ENCODE peak calls at places on chromosome 12, in eight cellular contexts. One of them, this sample, is unnamed.

GRCh38 chr12:12272869-12273268 is 6.0 kb upstream of the LRP6 start:
- DNase-seq in HCEC 1CT: no peak
- DNase-seq in central memory CD4-positive, alpha-beta T cell: no peak
- DNase-seq in stimulated activated CD4-positive, alpha-beta T cell treated with anti-CD3 and anti-CD28 coated beads, Interleukin-12 subunit alpha, Interleukin-12 subunit beta, amount 100 ng/mL, for 4 hours: no peak
- DNase-seq in posterior cingulate gyrus: no peak
- DNase-seq in NCI-H510A treated with DMSO at 0.1 percent for 48 hours: no peak
- DNase-seq in SW480: no peak
- DNase-seq in GM23248: peak
- DNase-seq in this sample: no peak

GRCh38 chr12:111248221-111248620 is 120.7 kb downstream of the PHETA1 start:
- DNase-seq in SW480: no peak
- DNase-seq in central memory CD4-positive, alpha-beta T cell: no peak
- DNase-seq in stimulated activated CD4-positive, alpha-beta T cell treated with anti-CD3 and anti-CD28 coated beads, Interleukin-12 subunit alpha, Interleukin-12 subunit beta, amount 100 ng/mL, for 4 hours: no peak
- DNase-seq in GM23248: no peak
- DNase-seq in HCEC 1CT: no peak
- DNase-seq in posterior cingulate gyrus: peak
- DNase-seq in NCI-H510A treated with DMSO at 0.1 percent for 48 hours: no peak
- DNase-seq in this sample: no peak

GRCh38 chr12:68235576-68235975 is 10.0 kb upstream of the IL26 start:
- DNase-seq in HCEC 1CT: no peak
- DNase-seq in SW480: no peak
- DNase-seq in GM23248: peak
- DNase-seq in posterior cingulate gyrus: no peak
- DNase-seq in NCI-H510A treated with DMSO at 0.1 percent for 48 hours: no peak
- DNase-seq in stimulated activated CD4-positive, alpha-beta T cell treated with anti-CD3 and anti-CD28 coated beads, Interleukin-12 subunit alpha, Interleukin-12 subunit beta, amount 100 ng/mL, for 4 hours: no peak
- DNase-seq in central memory CD4-positive, alpha-beta T cell: no peak
- DNase-seq in this sample: no peak

GRCh38 chr12:442235-442884 is 17.4 kb upstream of the B4GALNT3 start:
- DNase-seq in GM23248: peak
- DNase-seq in central memory CD4-positive, alpha-beta T cell: peak
- DNase-seq in SW480: peak
- DNase-seq in stimulated activated CD4-positive, alpha-beta T cell treated with anti-CD3 and anti-CD28 coated beads, Interleukin-12 subunit alpha, Interleukin-12 subunit beta, amount 100 ng/mL, for 4 hours: no peak
- DNase-seq in HCEC 1CT: peak
- DNase-seq in posterior cingulate gyrus: peak
- DNase-seq in NCI-H510A treated with DMSO at 0.1 percent for 48 hours: peak
- DNase-seq in this sample: peak

GRCh38 chr12:6967548-6968100 is 2.8 kb downstream of the PHB2 start:
- DNase-seq in central memory CD4-positive, alpha-beta T cell: no peak
- DNase-seq in HCEC 1CT: no peak
- DNase-seq in GM23248: no peak
- DNase-seq in posterior cingulate gyrus: no peak
- DNase-seq in NCI-H510A treated with DMSO at 0.1 percent for 48 hours: no peak
- DNase-seq in stimulated activated CD4-positive, alpha-beta T cell treated with anti-CD3 and anti-CD28 coated beads, Interleukin-12 subunit alpha, Interleukin-12 subunit beta, amount 100 ng/mL, for 4 hours: no peak
- DNase-seq in SW480: no peak
- DNase-seq in this sample: no peak

GRCh38 chr12:112148031-112148513 is 22.7 kb downstream of the TRAFD1 start:
- DNase-seq in HCEC 1CT: peak
- DNase-seq in SW480: no peak
- DNase-seq in central memory CD4-positive, alpha-beta T cell: no peak
- DNase-seq in posterior cingulate gyrus: no peak
- DNase-seq in GM23248: peak
- DNase-seq in stimulated activated CD4-positive, alpha-beta T cell treated with anti-CD3 and anti-CD28 coated beads, Interleukin-12 subunit alpha, Interleukin-12 subunit beta, amount 100 ng/mL, for 4 hours: no peak
- DNase-seq in NCI-H510A treated with DMSO at 0.1 percent for 48 hours: no peak
- DNase-seq in this sample: no peak

GRCh38 chr12:96810477-96810876 is 96.6 kb upstream of the NEDD1 start:
- DNase-seq in HCEC 1CT: peak
- DNase-seq in GM23248: peak
- DNase-seq in NCI-H510A treated with DMSO at 0.1 percent for 48 hours: no peak
- DNase-seq in stimulated activated CD4-positive, alpha-beta T cell treated with anti-CD3 and anti-CD28 coated beads, Interleukin-12 subunit alpha, Interleukin-12 subunit beta, amount 100 ng/mL, for 4 hours: no peak
- DNase-seq in posterior cingulate gyrus: no peak
- DNase-seq in SW480: no peak
- DNase-seq in central memory CD4-positive, alpha-beta T cell: no peak
- DNase-seq in this sample: no peak

GRCh38 chr12:67721216-67721615 is 72.7 kb downstream of the DYRK2 start:
- DNase-seq in posterior cingulate gyrus: no peak
- DNase-seq in stimulated activated CD4-positive, alpha-beta T cell treated with anti-CD3 and anti-CD28 coated beads, Interleukin-12 subunit alpha, Interleukin-12 subunit beta, amount 100 ng/mL, for 4 hours: no peak
- DNase-seq in GM23248: peak
- DNase-seq in NCI-H510A treated with DMSO at 0.1 percent for 48 hours: peak
- DNase-seq in HCEC 1CT: no peak
- DNase-seq in central memory CD4-positive, alpha-beta T cell: no peak
- DNase-seq in SW480: no peak
- DNase-seq in this sample: no peak

GRCh38 chr12:52063081-52063985 is 6.4 kb upstream of the ATG101 start:
- DNase-seq in stimulated activated CD4-positive, alpha-beta T cell treated with anti-CD3 and anti-CD28 coated beads, Interleukin-12 subunit alpha, Interleukin-12 subunit beta, amount 100 ng/mL, for 4 hours: no peak
- DNase-seq in GM23248: no peak
- DNase-seq in central memory CD4-positive, alpha-beta T cell: no peak
- DNase-seq in NCI-H510A treated with DMSO at 0.1 percent for 48 hours: no peak
- DNase-seq in posterior cingulate gyrus: no peak
- DNase-seq in HCEC 1CT: no peak
- DNase-seq in SW480: no peak
- DNase-seq in this sample: no peak

GRCh38 chr12:124489915-124490583 is 77.4 kb downstream of the NCOR2 start:
- DNase-seq in SW480: no peak
- DNase-seq in central memory CD4-positive, alpha-beta T cell: no peak
- DNase-seq in HCEC 1CT: no peak
- DNase-seq in NCI-H510A treated with DMSO at 0.1 percent for 48 hours: no peak
- DNase-seq in GM23248: no peak
- DNase-seq in stimulated activated CD4-positive, alpha-beta T cell treated with anti-CD3 and anti-CD28 coated beads, Interleukin-12 subunit alpha, Interleukin-12 subunit beta, amount 100 ng/mL, for 4 hours: no peak
- DNase-seq in posterior cingulate gyrus: no peak
- DNase-seq in this sample: no peak

GRCh38 chr12:50112456-50113218 is 601 bp downstream of the COX14 start:
- DNase-seq in central memory CD4-positive, alpha-beta T cell: no peak
- DNase-seq in GM23248: no peak
- DNase-seq in HCEC 1CT: peak
- DNase-seq in NCI-H510A treated with DMSO at 0.1 percent for 48 hours: peak
- DNase-seq in SW480: peak
- DNase-seq in posterior cingulate gyrus: no peak
- DNase-seq in stimulated activated CD4-positive, alpha-beta T cell treated with anti-CD3 and anti-CD28 coated beads, Interleukin-12 subunit alpha, Interleukin-12 subunit beta, amount 100 ng/mL, for 4 hours: no peak
- DNase-seq in this sample: no peak

GRCh38 chr12:120758798-120759590 is 33.4 kb downstream of the ACADS start:
- DNase-seq in stimulated activated CD4-positive, alpha-beta T cell treated with anti-CD3 and anti-CD28 coated beads, Interleukin-12 subunit alpha, Interleukin-12 subunit beta, amount 100 ng/mL, for 4 hours: no peak
- DNase-seq in NCI-H510A treated with DMSO at 0.1 percent for 48 hours: no peak
- DNase-seq in SW480: no peak
- DNase-seq in central memory CD4-positive, alpha-beta T cell: no peak
- DNase-seq in GM23248: no peak
- DNase-seq in posterior cingulate gyrus: no peak
- DNase-seq in HCEC 1CT: no peak
- DNase-seq in this sample: no peak

GRCh38 chr12:83121886-83122622 is 435.3 kb downstream of the TMTC2 start:
- DNase-seq in stimulated activated CD4-positive, alpha-beta T cell treated with anti-CD3 and anti-CD28 coated beads, Interleukin-12 subunit alpha, Interleukin-12 subunit beta, amount 100 ng/mL, for 4 hours: no peak
- DNase-seq in NCI-H510A treated with DMSO at 0.1 percent for 48 hours: no peak
- DNase-seq in central memory CD4-positive, alpha-beta T cell: no peak
- DNase-seq in SW480: no peak
- DNase-seq in HCEC 1CT: no peak
- DNase-seq in posterior cingulate gyrus: no peak
- DNase-seq in GM23248: peak
- DNase-seq in this sample: peak

GRCh38 chr12:67650127-67650495 is 1.6 kb downstream of the DYRK2 start:
- DNase-seq in NCI-H510A treated with DMSO at 0.1 percent for 48 hours: peak
- DNase-seq in GM23248: no peak
- DNase-seq in HCEC 1CT: no peak
- DNase-seq in central memory CD4-positive, alpha-beta T cell: no peak
- DNase-seq in stimulated activated CD4-positive, alpha-beta T cell treated with anti-CD3 and anti-CD28 coated beads, Interleukin-12 subunit alpha, Interleukin-12 subunit beta, amount 100 ng/mL, for 4 hours: no peak
- DNase-seq in SW480: peak
- DNase-seq in posterior cingulate gyrus: no peak
- DNase-seq in this sample: peak

GRCh38 chr12:66188584-66189475 is at the start of gene IRAK3:
- DNase-seq in NCI-H510A treated with DMSO at 0.1 percent for 48 hours: peak
- DNase-seq in HCEC 1CT: peak
- DNase-seq in central memory CD4-positive, alpha-beta T cell: peak
- DNase-seq in GM23248: peak
- DNase-seq in SW480: no peak
- DNase-seq in stimulated activated CD4-positive, alpha-beta T cell treated with anti-CD3 and anti-CD28 coated beads, Interleukin-12 subunit alpha, Interleukin-12 subunit beta, amount 100 ng/mL, for 4 hours: peak
- DNase-seq in posterior cingulate gyrus: no peak
- DNase-seq in this sample: peak